ENCODE peak calls at places on chromosome 7, in six cellular contexts. Z, P, A, W, V and I are unnamed samples.

GRCh38 chr7:23100697-23101096 is 4.9 kb upstream of the KLHL7 start:
- DNase-seq in W (no peak), A (no peak), Z (no peak), V (no peak), P (no peak), I (no peak)

GRCh38 chr7:6243168-6243567 is 29.3 kb downstream of the CYTH3 start:
- DNase-seq in P (no peak), V (no peak), W (no peak), A (no peak), Z (no peak), I (no peak)

GRCh38 chr7:131087756-131088658 is 239.7 kb upstream of the MKLN1 start:
- DNase-seq in W (no peak), Z (no peak), V (no peak), A (no peak), P (no peak), I (no peak)

GRCh38 chr7:103791894-103792293 is 197.6 kb downstream of the RELN start:
- DNase-seq in A (no peak), P (no peak), V (no peak), W (no peak), Z (no peak), I (no peak)

GRCh38 chr7:154638286-154638685 is 364.6 kb downstream of the PAXIP1 start:
- DNase-seq in W (no peak), P (no peak), Z (no peak), A (no peak), V (no peak), I (no peak)

GRCh38 chr7:159086301-159086925 is 58.3 kb downstream of the VIPR2 start:
- DNase-seq in V (no peak), A (no peak), W (no peak), P (no peak), Z (no peak), I (no peak)

GRCh38 chr7:831596-832291 is 532 bp upstream of the SUN1 start:
- DNase-seq in A (peak), W (peak), P (peak), Z (no peak), V (no peak), I (peak)

GRCh38 chr7:138752568-138753518 is 45.0 kb upstream of the TMEM213 start:
- DNase-seq in W (no peak), P (no peak), V (no peak), A (no peak), Z (peak), I (no peak)

GRCh38 chr7:114405427-114405826 is 9.2 kb upstream of the FOXP2 start:
- DNase-seq in W (no peak), V (peak), P (no peak), Z (no peak), A (no peak), I (no peak)

GRCh38 chr7:39880556-39880955 is 69.5 kb upstream of the CDK13 start:
- DNase-seq in A (peak), V (no peak), Z (no peak), P (no peak), W (peak), I (peak)

GRCh38 chr7:46678421-46678820 is 757.3 kb upstream of the IGFBP3 start:
- DNase-seq in V (no peak), W (no peak), A (no peak), Z (no peak), P (no peak), I (no peak)

GRCh38 chr7:118153551-118154177 is 30.3 kb upstream of the LSM8 start:
- DNase-seq in V (peak), W (peak), A (peak), P (peak), Z (no peak), I (no peak)

GRCh38 chr7:33039257-33039904 is 23.2 kb downstream of the NT5C3A start:
- DNase-seq in V (no peak), P (peak), W (peak), A (peak), Z (no peak), I (no peak)

GRCh38 chr7:44281811-44282600 is 43.4 kb downstream of the CAMK2B start:
- DNase-seq in V (no peak), P (no peak), Z (peak), W (no peak), A (no peak), I (no peak)

GRCh38 chr7:75534727-75535307 is 42.7 kb downstream of the SPDYE5 start:
- DNase-seq in Z (no peak), W (peak), V (no peak), P (peak), A (peak), I (no peak)

GRCh38 chr7:29270579-29270978 is 76.0 kb downstream of the CHN2 start:
- DNase-seq in Z (no peak), A (no peak), V (no peak), W (peak), P (no peak), I (no peak)

GRCh38 chr7:115097175-115097671 is 175.3 kb downstream of the MDFIC start:
- DNase-seq in P (peak), A (peak), W (peak), V (no peak), Z (no peak), I (no peak)